ENCODE peak calls at places on chromosomes 7 and 10, in five cellular contexts. One of them, this sample, is unnamed.

GRCh38 chr10:127472976-127473375 is 76.1 kb upstream of the NPS start:
- DNase-seq in left lung: no peak
- DNase-seq in AG10803: no peak
- DNase-seq in spleen: no peak
- DNase-seq in choroid plexus epithelial cell: no peak
- DNase-seq in this sample: no peak

GRCh38 chr10:48804740-48805182 is 120.1 kb downstream of the WDFY4 start:
- DNase-seq in left lung: no peak
- DNase-seq in AG10803: no peak
- DNase-seq in spleen: no peak
- DNase-seq in choroid plexus epithelial cell: no peak
- DNase-seq in this sample: no peak

GRCh38 chr7:16660702-16661464 is 14.9 kb downstream of the BZW2 start:
- DNase-seq in left lung: no peak
- DNase-seq in AG10803: peak
- DNase-seq in spleen: no peak
- DNase-seq in choroid plexus epithelial cell: peak
- DNase-seq in this sample: no peak

GRCh38 chr7:131655866-131656265 is 99.4 kb upstream of the PODXL start:
- DNase-seq in left lung: no peak
- DNase-seq in AG10803: no peak
- DNase-seq in spleen: no peak
- DNase-seq in choroid plexus epithelial cell: no peak
- DNase-seq in this sample: no peak

GRCh38 chr7:114048386-114049235 is 129.8 kb upstream of the PPP1R3A start:
- DNase-seq in left lung: no peak
- DNase-seq in AG10803: peak
- DNase-seq in spleen: no peak
- DNase-seq in choroid plexus epithelial cell: peak
- DNase-seq in this sample: no peak

GRCh38 chr7:30928254-30928872 is 16.7 kb downstream of the AQP1 start:
- DNase-seq in left lung: peak
- DNase-seq in AG10803: no peak
- DNase-seq in spleen: peak
- DNase-seq in choroid plexus epithelial cell: no peak
- DNase-seq in this sample: no peak

GRCh38 chr10:62005281-62005680 is 103.8 kb downstream of the ARID5B start:
- DNase-seq in left lung: no peak
- DNase-seq in AG10803: no peak
- DNase-seq in spleen: no peak
- DNase-seq in choroid plexus epithelial cell: peak
- DNase-seq in this sample: no peak

GRCh38 chr10:106707657-106708056 is 456.8 kb downstream of the SORCS1 start:
- DNase-seq in left lung: no peak
- DNase-seq in AG10803: no peak
- DNase-seq in spleen: no peak
- DNase-seq in choroid plexus epithelial cell: no peak
- DNase-seq in this sample: no peak

GRCh38 chr10:12191715-12192114 is 4.0 kb downstream of the NUDT5 start:
- DNase-seq in left lung: no peak
- DNase-seq in AG10803: peak
- DNase-seq in spleen: no peak
- DNase-seq in choroid plexus epithelial cell: no peak
- DNase-seq in this sample: no peak

GRCh38 chr10:47260505-47261111 is 39.4 kb upstream of the GDF10 start:
- DNase-seq in left lung: no peak
- DNase-seq in AG10803: no peak
- DNase-seq in spleen: peak
- DNase-seq in choroid plexus epithelial cell: no peak
- DNase-seq in this sample: no peak

GRCh38 chr7:122092964-122093797 is 50.9 kb downstream of the AASS start:
- DNase-seq in left lung: no peak
- DNase-seq in AG10803: peak
- DNase-seq in spleen: no peak
- DNase-seq in choroid plexus epithelial cell: peak
- DNase-seq in this sample: no peak

GRCh38 chr10:124589491-124590006 is 127.9 kb downstream of the LHPP start:
- DNase-seq in left lung: peak
- DNase-seq in AG10803: peak
- DNase-seq in spleen: peak
- DNase-seq in choroid plexus epithelial cell: no peak
- DNase-seq in this sample: no peak

GRCh38 chr10:72097448-72098300 is 9.3 kb upstream of the SPOCK2 start:
- DNase-seq in left lung: no peak
- DNase-seq in AG10803: peak
- DNase-seq in spleen: no peak
- DNase-seq in choroid plexus epithelial cell: peak
- DNase-seq in this sample: no peak

GRCh38 chr7:92988941-92989540 is 128.7 kb downstream of the SAMD9 start:
- DNase-seq in left lung: no peak
- DNase-seq in AG10803: peak
- DNase-seq in spleen: no peak
- DNase-seq in choroid plexus epithelial cell: peak
- DNase-seq in this sample: no peak

GRCh38 chr7:146378196-146378595 is 261.6 kb downstream of the CNTNAP2 start:
- DNase-seq in left lung: no peak
- DNase-seq in AG10803: no peak
- DNase-seq in spleen: no peak
- DNase-seq in choroid plexus epithelial cell: no peak
- DNase-seq in this sample: no peak

GRCh38 chr10:117609095-117609821 is 66.7 kb downstream of the EMX2 start:
- DNase-seq in left lung: no peak
- DNase-seq in AG10803: peak
- DNase-seq in spleen: no peak
- DNase-seq in choroid plexus epithelial cell: peak
- DNase-seq in this sample: no peak

GRCh38 chr10:132859084-132859855 is 73.3 kb upstream of the NKX6-2 start:
- DNase-seq in left lung: peak
- DNase-seq in AG10803: no peak
- DNase-seq in spleen: peak
- DNase-seq in choroid plexus epithelial cell: no peak
- DNase-seq in this sample: peak

GRCh38 chr7:37431413-37431812 is 17.3 kb downstream of the ELMO1 start:
- DNase-seq in left lung: no peak
- DNase-seq in AG10803: no peak
- DNase-seq in spleen: no peak
- DNase-seq in choroid plexus epithelial cell: no peak
- DNase-seq in this sample: no peak

GRCh38 chr10:110501142-110501937 is 3.6 kb downstream of the DUSP5 start:
- DNase-seq in left lung: peak
- DNase-seq in AG10803: peak
- DNase-seq in spleen: peak
- DNase-seq in choroid plexus epithelial cell: peak
- DNase-seq in this sample: peak

GRCh38 chr7:101121996-101122932 is 4.6 kb upstream of the SERPINE1 start:
- DNase-seq in left lung: no peak
- DNase-seq in AG10803: peak
- DNase-seq in spleen: no peak
- DNase-seq in choroid plexus epithelial cell: peak
- DNase-seq in this sample: peak

DNA sequence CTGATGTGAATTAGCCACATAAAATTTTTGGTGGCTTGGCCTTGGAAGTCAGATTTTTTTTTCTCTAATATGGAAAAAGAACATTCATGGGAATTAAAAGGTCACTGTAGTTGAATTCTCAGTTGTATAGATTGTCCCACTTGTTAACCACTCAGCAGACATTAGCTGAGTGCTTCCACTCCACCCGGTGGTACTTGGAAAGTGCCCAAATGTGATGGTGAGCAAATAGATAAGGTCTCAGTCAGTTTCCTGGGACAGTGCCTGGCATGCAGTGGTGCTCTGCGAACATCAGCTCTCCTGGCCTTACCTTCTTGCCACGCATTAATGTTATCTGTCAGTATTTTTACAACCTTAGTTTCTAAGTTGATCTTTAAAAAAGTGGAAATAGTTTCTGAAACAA is 1.4 kb downstream of the ATP5F1C start:
- DNase-seq in left lung: no peak
- DNase-seq in AG10803: peak
- DNase-seq in spleen: no peak
- DNase-seq in choroid plexus epithelial cell: peak
- DNase-seq in this sample: no peak
- H3K4me3 ChIP-seq in left lung: peak
- H3K4me3 ChIP-seq in AG10803: peak
- H3K4me3 ChIP-seq in spleen: peak
- H3K4me3 ChIP-seq in choroid plexus epithelial cell: peak
- H3K4me3 ChIP-seq in this sample: peak

DNA sequence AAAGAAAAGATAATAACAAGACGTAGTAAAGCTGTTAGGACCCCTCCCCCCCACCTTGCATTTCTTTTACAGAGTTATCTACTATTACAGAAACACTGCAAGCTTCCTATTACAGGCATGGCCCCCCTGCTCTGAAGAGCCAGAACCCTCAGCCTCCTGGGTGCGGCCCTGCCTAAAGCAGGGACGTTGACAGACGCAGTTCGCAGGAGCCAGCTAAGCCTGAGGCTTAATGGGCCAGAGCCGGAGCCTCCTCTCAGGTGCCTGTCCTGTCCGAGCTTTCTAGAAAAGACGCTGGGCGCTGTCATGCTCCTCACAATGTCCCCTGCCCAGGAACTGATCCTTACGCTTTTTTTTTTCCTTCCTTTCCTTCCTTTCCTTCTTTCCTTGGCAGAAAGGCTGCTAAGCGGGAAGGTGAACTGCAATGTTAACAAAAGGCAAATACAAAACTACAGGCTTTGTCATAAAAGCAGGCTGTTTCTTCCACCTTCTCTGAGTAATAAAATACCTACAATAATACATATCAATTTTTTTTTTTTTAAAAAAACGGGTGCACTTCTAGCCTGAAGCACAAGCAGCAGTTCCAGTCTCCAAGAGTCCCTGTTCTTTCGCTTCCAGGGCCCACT is 11.4 kb downstream of the MNX1 start:
- DNase-seq in left lung: no peak
- DNase-seq in AG10803: no peak
- DNase-seq in spleen: no peak
- DNase-seq in choroid plexus epithelial cell: no peak
- DNase-seq in this sample: peak
- H3K4me3 ChIP-seq in left lung: peak
- H3K4me3 ChIP-seq in AG10803: no peak
- H3K4me3 ChIP-seq in spleen: peak
- H3K4me3 ChIP-seq in choroid plexus epithelial cell: peak
- H3K4me3 ChIP-seq in this sample: peak

DNA sequence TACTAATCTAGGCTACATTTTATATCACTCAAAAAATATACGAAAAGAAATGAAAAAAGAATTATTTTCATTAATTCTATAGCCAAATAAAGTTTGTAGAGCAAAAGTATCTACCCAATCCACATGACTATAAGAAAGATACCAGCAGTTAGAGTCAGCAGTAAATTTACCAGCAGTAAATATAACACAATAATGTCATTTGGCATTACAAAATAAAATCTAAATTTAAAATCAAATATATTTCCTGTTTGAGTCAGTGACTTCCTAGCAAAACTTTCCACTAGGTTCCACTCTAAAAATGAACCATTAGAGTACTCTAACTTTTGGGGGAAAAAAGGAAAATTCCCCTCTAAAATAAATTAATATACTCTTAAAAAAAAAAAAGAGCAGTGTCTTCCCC is 144.8 kb downstream of the CPEB3 start:
- DNase-seq in left lung: no peak
- DNase-seq in AG10803: no peak
- DNase-seq in spleen: no peak
- DNase-seq in choroid plexus epithelial cell: no peak
- DNase-seq in this sample: no peak
- H3K4me3 ChIP-seq in left lung: no peak
- H3K4me3 ChIP-seq in AG10803: no peak
- H3K4me3 ChIP-seq in spleen: no peak
- H3K4me3 ChIP-seq in choroid plexus epithelial cell: no peak
- H3K4me3 ChIP-seq in this sample: no peak

GRCh38 chr7:7565746-7566650 is 686 bp upstream of the MIOS start:
- DNase-seq in left lung: peak
- DNase-seq in AG10803: no peak
- DNase-seq in spleen: peak
- DNase-seq in choroid plexus epithelial cell: no peak
- DNase-seq in this sample: no peak
- H3K4me3 ChIP-seq in left lung: peak
- H3K4me3 ChIP-seq in AG10803: peak
- H3K4me3 ChIP-seq in spleen: peak
- H3K4me3 ChIP-seq in choroid plexus epithelial cell: peak
- H3K4me3 ChIP-seq in this sample: peak

GRCh38 chr7:42227523-42227922 is 9.5 kb downstream of the GLI3 start:
- DNase-seq in left lung: no peak
- DNase-seq in AG10803: no peak
- DNase-seq in spleen: no peak
- DNase-seq in choroid plexus epithelial cell: no peak
- DNase-seq in this sample: no peak
- H3K4me3 ChIP-seq in left lung: no peak
- H3K4me3 ChIP-seq in AG10803: peak
- H3K4me3 ChIP-seq in spleen: peak
- H3K4me3 ChIP-seq in choroid plexus epithelial cell: peak
- H3K4me3 ChIP-seq in this sample: peak

DNA sequence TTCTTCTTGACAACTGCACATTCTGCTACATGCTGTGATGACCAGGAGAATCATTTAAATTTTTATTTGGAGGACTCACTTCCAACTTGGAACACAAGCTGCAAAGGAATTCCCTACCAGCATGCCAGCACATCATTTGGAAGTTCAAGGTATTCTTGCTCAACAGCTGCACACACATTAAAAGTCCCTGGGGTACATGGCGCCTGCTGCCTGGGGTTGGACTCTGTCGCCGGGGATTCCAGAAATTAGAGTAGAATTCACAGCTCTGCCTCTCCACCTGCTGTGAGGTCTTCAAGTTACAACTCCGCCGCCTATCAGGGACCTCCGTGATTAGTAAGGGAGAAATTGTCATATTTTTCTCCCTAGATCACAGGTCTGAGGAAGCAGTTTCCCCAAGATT is 1.1 kb downstream of the ZNF32 start:
- DNase-seq in left lung: no peak
- DNase-seq in AG10803: peak
- DNase-seq in spleen: no peak
- DNase-seq in choroid plexus epithelial cell: no peak
- DNase-seq in this sample: no peak
- H3K4me3 ChIP-seq in left lung: peak
- H3K4me3 ChIP-seq in AG10803: no peak
- H3K4me3 ChIP-seq in spleen: peak
- H3K4me3 ChIP-seq in choroid plexus epithelial cell: no peak
- H3K4me3 ChIP-seq in this sample: peak

GRCh38 chr10:101222683-101223273 is 6.5 kb downstream of the LBX1 start:
- DNase-seq in left lung: peak
- DNase-seq in AG10803: no peak
- DNase-seq in spleen: no peak
- DNase-seq in choroid plexus epithelial cell: no peak
- DNase-seq in this sample: no peak
- H3K4me3 ChIP-seq in left lung: peak
- H3K4me3 ChIP-seq in AG10803: peak
- H3K4me3 ChIP-seq in spleen: peak
- H3K4me3 ChIP-seq in choroid plexus epithelial cell: no peak
- H3K4me3 ChIP-seq in this sample: peak

This sample was measured in suprapubic skin.